ENCODE peak calls at places on chromosomes 5 and 9, in seven cellular contexts. One of them, this sample, is unnamed.

GRCh38 chr5:171640396-171640981 is 145.1 kb upstream of the SMIM23 start:
- DNase-seq in foreskin melanocyte: no peak
- DNase-seq in AG08395: no peak
- DNase-seq in HTR-8/SVneo: no peak
- DNase-seq in HCEC 1CT: no peak
- DNase-seq in left ventricle myocardium inferior: peak; percentile 56
- DNase-seq in stimulated activated CD4-positive, alpha-beta T cell treated with anti-CD3 and anti-CD28 coated beads, TNF-alpha, amount 100 ng/mL, for 4 hours: no peak
- DNase-seq in this sample: no peak

GRCh38 chr5:59040007-59040803 is 457.3 kb downstream of the RAB3C start:
- DNase-seq in stimulated activated CD4-positive, alpha-beta T cell treated with anti-CD3 and anti-CD28 coated beads, TNF-alpha, amount 100 ng/mL, for 4 hours: no peak
- DNase-seq in foreskin melanocyte: no peak
- DNase-seq in left ventricle myocardium inferior: no peak
- DNase-seq in HTR-8/SVneo: no peak
- DNase-seq in AG08395: peak; percentile 14
- DNase-seq in HCEC 1CT: no peak
- DNase-seq in this sample: peak; percentile 63

GRCh38 chr5:125612356-125613149 is 810.7 kb upstream of the GRAMD2B start:
- DNase-seq in stimulated activated CD4-positive, alpha-beta T cell treated with anti-CD3 and anti-CD28 coated beads, TNF-alpha, amount 100 ng/mL, for 4 hours: no peak
- DNase-seq in foreskin melanocyte: no peak
- DNase-seq in AG08395: no peak
- DNase-seq in left ventricle myocardium inferior: no peak
- DNase-seq in HCEC 1CT: no peak
- DNase-seq in HTR-8/SVneo: no peak
- DNase-seq in this sample: no peak

GRCh38 chr5:80755634-80756033 is 100.9 kb upstream of the DHFR start:
- DNase-seq in HTR-8/SVneo: no peak
- DNase-seq in AG08395: no peak
- DNase-seq in left ventricle myocardium inferior: no peak
- DNase-seq in stimulated activated CD4-positive, alpha-beta T cell treated with anti-CD3 and anti-CD28 coated beads, TNF-alpha, amount 100 ng/mL, for 4 hours: no peak
- DNase-seq in foreskin melanocyte: no peak
- DNase-seq in HCEC 1CT: no peak
- DNase-seq in this sample: no peak

GRCh38 chr5:35762368-35762767 is 94.3 kb upstream of the IL7R start:
- DNase-seq in AG08395: peak; percentile 33
- DNase-seq in foreskin melanocyte: no peak
- DNase-seq in HTR-8/SVneo: no peak
- DNase-seq in left ventricle myocardium inferior: no peak
- DNase-seq in stimulated activated CD4-positive, alpha-beta T cell treated with anti-CD3 and anti-CD28 coated beads, TNF-alpha, amount 100 ng/mL, for 4 hours: no peak
- DNase-seq in HCEC 1CT: peak; percentile 46
- DNase-seq in this sample: no peak

GRCh38 chr5:79611046-79611829 is 1.0 kb upstream of the TENT2 start:
- DNase-seq in stimulated activated CD4-positive, alpha-beta T cell treated with anti-CD3 and anti-CD28 coated beads, TNF-alpha, amount 100 ng/mL, for 4 hours: no peak
- DNase-seq in AG08395: no peak
- DNase-seq in foreskin melanocyte: no peak
- DNase-seq in left ventricle myocardium inferior: no peak
- DNase-seq in HCEC 1CT: no peak
- DNase-seq in HTR-8/SVneo: no peak
- DNase-seq in this sample: no peak

GRCh38 chr9:93138171-93138764 is 4.2 kb upstream of the NINJ1 start:
- DNase-seq in stimulated activated CD4-positive, alpha-beta T cell treated with anti-CD3 and anti-CD28 coated beads, TNF-alpha, amount 100 ng/mL, for 4 hours: no peak
- DNase-seq in left ventricle myocardium inferior: no peak
- DNase-seq in AG08395: no peak
- DNase-seq in HCEC 1CT: no peak
- DNase-seq in foreskin melanocyte: no peak
- DNase-seq in HTR-8/SVneo: no peak
- DNase-seq in this sample: no peak

GRCh38 chr9:106305428-106306133 is 557.4 kb upstream of the ZNF462 start:
- DNase-seq in foreskin melanocyte: no peak
- DNase-seq in left ventricle myocardium inferior: no peak
- DNase-seq in HCEC 1CT: no peak
- DNase-seq in HTR-8/SVneo: no peak
- DNase-seq in stimulated activated CD4-positive, alpha-beta T cell treated with anti-CD3 and anti-CD28 coated beads, TNF-alpha, amount 100 ng/mL, for 4 hours: no peak
- DNase-seq in AG08395: no peak
- DNase-seq in this sample: no peak

GRCh38 chr5:6379246-6379645 is 899 bp upstream of the MED10 start:
- DNase-seq in left ventricle myocardium inferior: no peak
- DNase-seq in stimulated activated CD4-positive, alpha-beta T cell treated with anti-CD3 and anti-CD28 coated beads, TNF-alpha, amount 100 ng/mL, for 4 hours: no peak
- DNase-seq in AG08395: no peak
- DNase-seq in HTR-8/SVneo: no peak
- DNase-seq in foreskin melanocyte: no peak
- DNase-seq in HCEC 1CT: no peak
- DNase-seq in this sample: no peak

GRCh38 chr9:110130791-110131416 is 77.1 kb downstream of the C9orf152 start:
- DNase-seq in AG08395: no peak
- DNase-seq in stimulated activated CD4-positive, alpha-beta T cell treated with anti-CD3 and anti-CD28 coated beads, TNF-alpha, amount 100 ng/mL, for 4 hours: no peak
- DNase-seq in HCEC 1CT: no peak
- DNase-seq in HTR-8/SVneo: no peak
- DNase-seq in foreskin melanocyte: no peak
- DNase-seq in left ventricle myocardium inferior: no peak
- DNase-seq in this sample: no peak

GRCh38 chr9:34993502-34994428 is 4.2 kb downstream of the DNAJB5 start:
- DNase-seq in left ventricle myocardium inferior: peak; percentile 85
- DNase-seq in stimulated activated CD4-positive, alpha-beta T cell treated with anti-CD3 and anti-CD28 coated beads, TNF-alpha, amount 100 ng/mL, for 4 hours: no peak
- DNase-seq in HCEC 1CT: peak; percentile 52
- DNase-seq in AG08395: peak; percentile 15
- DNase-seq in foreskin melanocyte: peak; percentile 8
- DNase-seq in HTR-8/SVneo: no peak
- DNase-seq in this sample: no peak

GRCh38 chr9:106897681-106898080 is 34.7 kb downstream of the ZNF462 start:
- DNase-seq in left ventricle myocardium inferior: no peak
- DNase-seq in foreskin melanocyte: no peak
- DNase-seq in stimulated activated CD4-positive, alpha-beta T cell treated with anti-CD3 and anti-CD28 coated beads, TNF-alpha, amount 100 ng/mL, for 4 hours: no peak
- DNase-seq in HTR-8/SVneo: no peak
- DNase-seq in HCEC 1CT: no peak
- DNase-seq in AG08395: no peak
- DNase-seq in this sample: no peak

GRCh38 chr9:101172671-101173070 is 144.1 kb downstream of the PLPPR1 start:
- DNase-seq in AG08395: no peak
- DNase-seq in stimulated activated CD4-positive, alpha-beta T cell treated with anti-CD3 and anti-CD28 coated beads, TNF-alpha, amount 100 ng/mL, for 4 hours: no peak
- DNase-seq in foreskin melanocyte: no peak
- DNase-seq in HTR-8/SVneo: no peak
- DNase-seq in left ventricle myocardium inferior: no peak
- DNase-seq in HCEC 1CT: no peak
- DNase-seq in this sample: no peak

GRCh38 chr5:56638768-56639238 is 176.5 kb upstream of the MAP3K1 start:
- DNase-seq in AG08395: no peak
- DNase-seq in stimulated activated CD4-positive, alpha-beta T cell treated with anti-CD3 and anti-CD28 coated beads, TNF-alpha, amount 100 ng/mL, for 4 hours: no peak
- DNase-seq in left ventricle myocardium inferior: no peak
- DNase-seq in HCEC 1CT: no peak
- DNase-seq in foreskin melanocyte: no peak
- DNase-seq in HTR-8/SVneo: no peak
- DNase-seq in this sample: no peak

GRCh38 chr5:54257366-54258118 is 52.8 kb downstream of the ARL15 start:
- DNase-seq in left ventricle myocardium inferior: no peak
- DNase-seq in foreskin melanocyte: no peak
- DNase-seq in AG08395: no peak
- DNase-seq in HCEC 1CT: no peak
- DNase-seq in HTR-8/SVneo: no peak
- DNase-seq in stimulated activated CD4-positive, alpha-beta T cell treated with anti-CD3 and anti-CD28 coated beads, TNF-alpha, amount 100 ng/mL, for 4 hours: no peak
- DNase-seq in this sample: no peak

GRCh38 chr5:115986358-115986757 is 24.1 kb downstream of the LVRN start:
- DNase-seq in stimulated activated CD4-positive, alpha-beta T cell treated with anti-CD3 and anti-CD28 coated beads, TNF-alpha, amount 100 ng/mL, for 4 hours: no peak
- DNase-seq in HCEC 1CT: no peak
- DNase-seq in AG08395: peak; percentile 20
- DNase-seq in foreskin melanocyte: peak; percentile 18
- DNase-seq in HTR-8/SVneo: no peak
- DNase-seq in left ventricle myocardium inferior: no peak
- DNase-seq in this sample: no peak

GRCh38 chr5:119070578-119070827 is 384 bp upstream of the DMXL1 start:
- DNase-seq in stimulated activated CD4-positive, alpha-beta T cell treated with anti-CD3 and anti-CD28 coated beads, TNF-alpha, amount 100 ng/mL, for 4 hours: no peak
- DNase-seq in HCEC 1CT: no peak
- DNase-seq in HTR-8/SVneo: peak; percentile 69
- DNase-seq in AG08395: no peak
- DNase-seq in left ventricle myocardium inferior: peak; percentile 83
- DNase-seq in foreskin melanocyte: no peak
- DNase-seq in this sample: no peak

GRCh38 chr5:113693621-113694130 is 180.2 kb downstream of the YTHDC2 start:
- DNase-seq in foreskin melanocyte: no peak
- DNase-seq in HTR-8/SVneo: no peak
- DNase-seq in AG08395: no peak
- DNase-seq in stimulated activated CD4-positive, alpha-beta T cell treated with anti-CD3 and anti-CD28 coated beads, TNF-alpha, amount 100 ng/mL, for 4 hours: no peak
- DNase-seq in HCEC 1CT: no peak
- DNase-seq in left ventricle myocardium inferior: no peak
- DNase-seq in this sample: no peak

GRCh38 chr5:81188962-81189361 is 44.2 kb upstream of the CKMT2 start:
- DNase-seq in HTR-8/SVneo: no peak
- DNase-seq in AG08395: no peak
- DNase-seq in stimulated activated CD4-positive, alpha-beta T cell treated with anti-CD3 and anti-CD28 coated beads, TNF-alpha, amount 100 ng/mL, for 4 hours: no peak
- DNase-seq in foreskin melanocyte: no peak
- DNase-seq in left ventricle myocardium inferior: no peak
- DNase-seq in HCEC 1CT: no peak
- DNase-seq in this sample: no peak

GRCh38 chr5:109141499-109142200 is 268.1 kb downstream of the PJA2 start:
- DNase-seq in HCEC 1CT: no peak
- DNase-seq in foreskin melanocyte: no peak
- DNase-seq in AG08395: no peak
- DNase-seq in stimulated activated CD4-positive, alpha-beta T cell treated with anti-CD3 and anti-CD28 coated beads, TNF-alpha, amount 100 ng/mL, for 4 hours: no peak
- DNase-seq in left ventricle myocardium inferior: no peak
- DNase-seq in HTR-8/SVneo: no peak
- DNase-seq in this sample: no peak

GRCh38 chr5:53482717-53483638 is 2.5 kb downstream of the FST start:
- DNase-seq in left ventricle myocardium inferior: peak; percentile 29
- DNase-seq in foreskin melanocyte: no peak
- DNase-seq in AG08395: peak; percentile 12
- DNase-seq in HTR-8/SVneo: peak; percentile 24
- DNase-seq in HCEC 1CT: peak; percentile 28
- DNase-seq in stimulated activated CD4-positive, alpha-beta T cell treated with anti-CD3 and anti-CD28 coated beads, TNF-alpha, amount 100 ng/mL, for 4 hours: no peak
- DNase-seq in this sample: no peak

GRCh38 chr5:148374693-148375360 is 8.9 kb upstream of the FBXO38 start:
- DNase-seq in stimulated activated CD4-positive, alpha-beta T cell treated with anti-CD3 and anti-CD28 coated beads, TNF-alpha, amount 100 ng/mL, for 4 hours: no peak
- DNase-seq in AG08395: peak; percentile 74
- DNase-seq in left ventricle myocardium inferior: no peak
- DNase-seq in foreskin melanocyte: peak; percentile 88
- DNase-seq in HTR-8/SVneo: peak; percentile 21
- DNase-seq in HCEC 1CT: peak; percentile 69
- DNase-seq in this sample: peak; percentile 70

GRCh38 chr9:133958756-133959155 is 33.4 kb downstream of the VAV2 start:
- DNase-seq in foreskin melanocyte: no peak
- DNase-seq in stimulated activated CD4-positive, alpha-beta T cell treated with anti-CD3 and anti-CD28 coated beads, TNF-alpha, amount 100 ng/mL, for 4 hours: no peak
- DNase-seq in HTR-8/SVneo: no peak
- DNase-seq in AG08395: no peak
- DNase-seq in HCEC 1CT: no peak
- DNase-seq in left ventricle myocardium inferior: no peak
- DNase-seq in this sample: no peak

GRCh38 chr9:69180670-69181069 is 6.6 kb downstream of the TJP2 start:
- DNase-seq in HTR-8/SVneo: peak; percentile 87
- DNase-seq in foreskin melanocyte: peak; percentile 53
- DNase-seq in stimulated activated CD4-positive, alpha-beta T cell treated with anti-CD3 and anti-CD28 coated beads, TNF-alpha, amount 100 ng/mL, for 4 hours: peak; percentile 23
- DNase-seq in left ventricle myocardium inferior: no peak
- DNase-seq in AG08395: peak; percentile 94
- DNase-seq in HCEC 1CT: peak; percentile 98
- DNase-seq in this sample: peak; percentile 87

GRCh38 chr5:74394543-74394923 is 246.0 kb downstream of the ENC1 start:
- DNase-seq in stimulated activated CD4-positive, alpha-beta T cell treated with anti-CD3 and anti-CD28 coated beads, TNF-alpha, amount 100 ng/mL, for 4 hours: no peak
- DNase-seq in HCEC 1CT: peak; percentile 16
- DNase-seq in foreskin melanocyte: no peak
- DNase-seq in left ventricle myocardium inferior: no peak
- DNase-seq in HTR-8/SVneo: no peak
- DNase-seq in AG08395: no peak
- DNase-seq in this sample: no peak